ENCODE peak calls at places on chromosomes 7 and 10, in seven cellular contexts. H is NT2/D1, J is body of pancreas, T is right lobe of liver, O is ovary, U is mammary epithelial cell, C is prostate gland. X is an unnamed sample.

GRCh38 chr7:51316666-51317581 is at the start of gene COBL:
- DNase-seq in U (no peak), H (peak; percentile 51), J (peak; percentile 63), T (peak; percentile 80), O (peak; percentile 36), C (peak; percentile 46), X (no peak)

GRCh38 chr10:53846809-53847208 is 954.2 kb downstream of the PCDH15 start:
- DNase-seq in T (no peak), U (no peak), J (no peak), H (no peak), C (no peak), O (no peak), X (no peak)

GRCh38 chr7:12158334-12159060 is 52.6 kb upstream of the TMEM106B start:
- DNase-seq in H (no peak), C (no peak), J (no peak), T (no peak), U (no peak), O (no peak), X (no peak)

GRCh38 chr10:132039371-132039770 is 26.4 kb upstream of the JAKMIP3 start:
- DNase-seq in T (no peak), O (no peak), C (no peak), J (no peak), U (no peak), H (no peak), X (no peak)

GRCh38 chr10:49577182-49577925 is 32.8 kb upstream of the SLC18A3 start:
- DNase-seq in J (no peak), U (no peak), C (no peak), T (no peak), H (no peak), O (no peak), X (no peak)

GRCh38 chr7:38975944-38976392 is 1.7 kb upstream of the POU6F2 start:
- DNase-seq in C (no peak), H (no peak), J (no peak), O (peak; percentile 31), T (no peak), U (no peak), X (no peak)

GRCh38 chr10:132397671-132398565 is 918 bp downstream of the PWWP2B start:
- DNase-seq in O (peak; percentile 72), H (no peak), T (peak; percentile 81), C (no peak), U (peak; percentile 70), J (peak; percentile 79), X (no peak)

GRCh38 chr7:42247301-42247700 is 10.3 kb upstream of the GLI3 start:
- DNase-seq in H (no peak), T (no peak), O (no peak), C (no peak), U (peak; percentile 69), J (no peak), X (no peak)

GRCh38 chr7:55065511-55066229 is 46.9 kb downstream of the EGFR start:
- DNase-seq in T (no peak), O (no peak), J (peak; percentile 23), C (no peak), U (peak; percentile 79), H (peak; percentile 69), X (no peak)

GRCh38 chr10:73234695-73235094 is 12.4 kb downstream of the DNAJC9 start:
- DNase-seq in U (no peak), J (no peak), C (no peak), O (no peak), H (no peak), T (no peak), X (no peak)

DNA sequence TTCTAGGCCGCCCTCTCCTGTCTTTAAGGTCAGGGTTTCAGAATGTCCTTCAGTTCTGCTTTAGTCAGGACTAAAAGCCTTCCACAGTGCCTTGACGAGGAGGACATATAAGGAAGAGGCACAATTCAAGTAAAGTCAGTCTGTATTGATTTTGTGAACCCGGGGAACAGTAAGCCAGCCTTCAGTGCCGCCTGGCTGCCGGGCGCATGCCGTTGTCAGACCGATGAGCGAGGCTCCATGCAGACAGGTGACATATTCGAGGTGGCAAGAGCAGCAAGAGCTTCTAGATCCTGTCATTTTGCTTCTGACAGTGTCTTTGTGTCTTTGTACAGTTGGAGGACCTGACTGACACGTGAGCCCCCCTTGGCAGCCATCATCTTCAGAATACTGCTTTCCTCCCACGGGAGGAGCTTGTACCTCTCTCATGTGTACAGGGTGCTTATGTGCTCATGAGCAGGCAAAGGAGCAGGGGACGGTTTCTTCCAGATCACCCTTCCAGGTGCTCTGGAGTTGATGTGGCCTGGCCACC is 387.5 kb upstream of the GALNT17 start:
- DNase-seq in O (no peak), T (no peak), H (no peak), U (no peak), J (no peak), C (no peak), X (no peak)
- H3K4me1 ChIP-seq in O (peaks cover 12% of the 10 kb centered on the region), T (no peaks in the 10 kb centered on the region), H (peaks cover 2% of the 10 kb centered on the region), U (no peaks in the 10 kb centered on the region), J (no peaks in the 10 kb centered on the region), C (peaks cover 5% of the 10 kb centered on the region), X (peaks cover 31% of the 10 kb centered on the region)

GRCh38 chr10:63603709-63604445 is 82.7 kb downstream of the REEP3 start:
- DNase-seq in C (no peak), H (no peak), T (no peak), O (no peak), U (no peak), J (peak; percentile 5), X (no peak)
- H3K4me1 ChIP-seq in C (no peaks in the 10 kb centered on the region), H (no peaks in the 10 kb centered on the region), T (no peaks in the 10 kb centered on the region), O (peaks cover 3% of the 10 kb centered on the region), U (no peaks in the 10 kb centered on the region), J (peaks cover 8% of the 10 kb centered on the region), X (peaks cover 21% of the 10 kb centered on the region)

GRCh38 chr7:47044620-47045019 is 537.3 kb downstream of the TNS3 start:
- DNase-seq in H (no peak), J (no peak), U (no peak), C (no peak), T (no peak), O (no peak), X (no peak)

GRCh38 chr7:47039899-47040298 is 542.0 kb downstream of the TNS3 start:
- DNase-seq in H (no peak), J (no peak), C (peak; percentile 28), U (peak; percentile 24), T (no peak), O (no peak), X (no peak)

GRCh38 chr7:47040795-47041194 is 541.1 kb downstream of the TNS3 start:
- DNase-seq in C (peak; percentile 44), O (no peak), J (no peak), U (no peak), T (no peak), H (no peak), X (no peak)

GRCh38 chr7:47045169-47045568 is 536.7 kb downstream of the TNS3 start:
- DNase-seq in O (peak; percentile 53), H (no peak), J (peak; percentile 15), U (no peak), T (peak; percentile 29), C (peak; percentile 21), X (no peak)

DNA sequence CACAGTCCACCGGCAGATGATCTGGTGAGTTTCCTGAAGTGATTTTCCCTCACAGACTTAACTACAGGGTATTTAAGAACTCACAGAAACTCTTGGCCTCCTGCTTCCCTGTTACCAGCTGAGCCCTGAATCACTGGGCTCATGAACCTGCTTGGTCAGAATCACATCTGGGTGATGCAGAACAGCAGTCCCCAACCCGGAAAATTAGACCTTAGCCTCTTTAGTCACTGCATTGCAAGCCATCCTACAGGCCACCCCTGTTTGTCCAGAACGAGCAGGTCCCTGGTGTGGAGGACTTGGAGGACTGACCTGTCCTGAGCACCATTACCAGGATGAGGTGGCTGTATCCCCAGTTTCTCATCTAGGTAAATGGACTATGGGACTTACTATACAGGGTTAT is 539.2 kb downstream of the TNS3 start:
- DNase-seq in C (no peak), J (no peak), O (no peak), U (no peak), T (no peak), H (no peak), X (no peak)
- H3K4me1 ChIP-seq in C (no peaks in the 10 kb centered on the region), J (peaks cover 10% of the 10 kb centered on the region), O (peaks cover 13% of the 10 kb centered on the region), U (no peaks in the 10 kb centered on the region), T (no peaks in the 10 kb centered on the region), H (peaks cover 5% of the 10 kb centered on the region), X (peaks cover 53% of the 10 kb centered on the region)

GRCh38 chr10:95306851-95307250 is 16.0 kb upstream of the PDLIM1 start:
- DNase-seq in J (no peak), H (no peak), O (no peak), U (no peak), C (no peak), T (no peak), X (no peak)
- H3K4me1 ChIP-seq in J (peaks cover 35% of the 10 kb centered on the region), H (peaks cover 8% of the 10 kb centered on the region), O (no peaks in the 10 kb centered on the region), U (peaks cover 14% of the 10 kb centered on the region), C (no peaks in the 10 kb centered on the region), T (no peaks in the 10 kb centered on the region), X (peaks cover 14% of the 10 kb centered on the region)

DNA sequence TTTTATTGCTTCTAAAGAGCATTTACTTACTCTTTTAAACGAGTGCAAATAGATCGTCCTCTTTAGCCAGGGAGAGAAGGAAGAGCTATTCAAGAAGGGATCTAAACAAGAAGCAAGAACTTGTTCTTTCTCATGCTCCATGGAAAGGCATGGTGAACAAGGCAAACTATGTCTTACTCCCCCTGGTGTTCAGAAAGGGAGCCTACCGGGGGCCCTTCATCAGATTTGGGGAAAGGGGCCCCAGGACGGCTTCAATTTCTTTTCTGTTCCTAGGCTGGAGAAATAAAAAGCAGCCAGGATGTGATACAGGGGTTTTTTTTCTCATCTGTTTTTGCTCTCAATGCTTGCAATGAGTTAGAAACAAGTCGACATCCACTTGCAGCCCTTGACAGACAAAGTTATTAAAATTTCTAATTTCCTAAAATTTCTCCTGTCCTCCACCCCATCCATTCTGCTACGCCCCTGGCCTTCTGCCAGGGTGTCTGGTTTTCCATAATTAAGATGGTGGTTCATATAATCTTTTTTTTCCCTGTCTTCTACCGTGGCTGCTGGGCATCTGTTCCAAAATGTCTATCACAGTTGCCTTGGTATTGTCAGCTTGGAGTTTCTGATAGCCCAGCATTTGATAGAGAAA is 214.4 kb downstream of the CREB5 start:
- DNase-seq in J (no peak), O (no peak), T (no peak), C (no peak), H (peak; percentile 54), U (peak; percentile 39), X (no peak)
- H3K4me1 ChIP-seq in J (no peaks in the 10 kb centered on the region), O (peaks cover 4% of the 10 kb centered on the region), T (no peaks in the 10 kb centered on the region), C (no peaks in the 10 kb centered on the region), H (no peaks in the 10 kb centered on the region), U (peaks cover 5% of the 10 kb centered on the region), X (peaks cover 22% of the 10 kb centered on the region)